ENCODE peak calls at places on chromosomes 13 and 19, in eight cellular contexts. V is uterus, P is testis, T is stomach, K is body of pancreas, O is adrenal gland, E is thyroid gland, A is endothelial cell of umbilical vein. Z is an unnamed sample.

GRCh38 chr19:23440791-23441190 is 45.5 kb upstream of the ZNF91 start:
- DNase-seq in V (no peak), P (peak; percentile 29), T (no peak), K (no peak), O (no peak), E (no peak), A (no peak), Z (no peak)

GRCh38 chr13:75372517-75372916 is 109.5 kb downstream of the TBC1D4 start:
- DNase-seq in V (no peak), P (no peak), T (no peak), K (peak; percentile 43), O (no peak), E (no peak), A (peak; percentile 55), Z (no peak)

GRCh38 chr19:49809155-49809986 is 3.7 kb downstream of the FUZ start:
- DNase-seq in V (peak; percentile 39), P (peak; percentile 72), T (peak; percentile 66), K (peak; percentile 75), O (peak; percentile 82), E (peak; percentile 56), A (peak; percentile 18), Z (peak; percentile 64)

GRCh38 chr13:98026457-98026857 is 73.0 kb downstream of the IPO5 start:
- DNase-seq in V (no peak), P (no peak), T (no peak), K (no peak), O (no peak), E (no peak), A (peak; percentile 20), Z (no peak)

GRCh38 chr13:103557878-103558277 is 491.7 kb upstream of the SLC10A2 start:
- DNase-seq in V (no peak), P (no peak), T (no peak), K (no peak), O (no peak), E (no peak), A (no peak), Z (no peak)

GRCh38 chr19:55681131-55682087 is 6.4 kb downstream of the EPN1 start:
- DNase-seq in V (no peak), P (peak; percentile 63), T (no peak), K (no peak), O (peak; percentile 83), E (peak; percentile 69), A (no peak), Z (peak; percentile 76)

GRCh38 chr13:33639158-33639557 is 178.8 kb upstream of the RFC3 start:
- DNase-seq in V (peak; percentile 73), P (no peak), T (no peak), K (peak; percentile 42), O (peak; percentile 87), E (no peak), A (no peak), Z (peak; percentile 42)

GRCh38 chr19:52398091-52398461 is 427 bp downstream of the ZNF528 start:
- DNase-seq in V (no peak), P (no peak), T (no peak), K (peak; percentile 2), O (peak; percentile 17), E (peak; percentile 5), A (no peak), Z (peak; percentile 16)

GRCh38 chr13:99228737-99229691 is 28.4 kb downstream of the UBAC2 start:
- DNase-seq in V (no peak), P (no peak), T (no peak), K (no peak), O (no peak), E (no peak), A (no peak), Z (no peak)

GRCh38 chr19:12975221-12975756 is 5.9 kb downstream of the DAND5 start:
- DNase-seq in V (no peak), P (no peak), T (no peak), K (no peak), O (no peak), E (no peak), A (no peak), Z (no peak)

GRCh38 chr19:38375098-38375493 is 725 bp downstream of the PSMD8 start:
- DNase-seq in V (no peak), P (no peak), T (no peak), K (no peak), O (no peak), E (no peak), A (no peak), Z (no peak)

GRCh38 chr13:19665427-19665859 is 32.0 kb downstream of the MPHOSPH8 start:
- DNase-seq in V (no peak), P (no peak), T (no peak), K (no peak), O (no peak), E (peak; percentile 20), A (no peak), Z (no peak)

GRCh38 chr13:97528518-97528917 is 94.5 kb downstream of the RAP2A start:
- DNase-seq in V (no peak), P (no peak), T (no peak), K (no peak), O (no peak), E (no peak), A (no peak), Z (no peak)

GRCh38 chr13:100409132-100409531 is 179.5 kb downstream of the GGACT start:
- DNase-seq in V (no peak), P (no peak), T (no peak), K (no peak), O (no peak), E (no peak), A (no peak), Z (no peak)
- H3K4me3 ChIP-seq in V (no peak overlapping the region), P (no peak overlapping the region), T (no peak overlapping the region), K (no peak overlapping the region), O (no peak overlapping the region), E (no peak overlapping the region), A (no peak overlapping the region), Z (no peak overlapping the region)

GRCh38 chr19:2438178-2438577 is 10.8 kb upstream of the TIMM13 start:
- DNase-seq in V (no peak), P (no peak), T (no peak), K (no peak), O (no peak), E (no peak), A (no peak), Z (no peak)

GRCh38 chr19:2441096-2441752 is 13.8 kb upstream of the TIMM13 start:
- DNase-seq in V (no peak), P (no peak), T (no peak), K (no peak), O (no peak), E (no peak), A (no peak), Z (no peak)

GRCh38 chr19:2443116-2443784 is 13.5 kb downstream of the LMNB2 start:
- DNase-seq in V (no peak), P (no peak), T (no peak), K (no peak), O (no peak), E (no peak), A (no peak), Z (no peak)

GRCh38 chr19:2443785-2444182 is 13.0 kb downstream of the LMNB2 start:
- DNase-seq in V (no peak), P (no peak), T (no peak), K (no peak), O (no peak), E (no peak), A (no peak), Z (no peak)

GRCh38 chr19:2440515-2440914 is 13.1 kb upstream of the TIMM13 start:
- DNase-seq in V (no peak), P (no peak), T (no peak), K (no peak), O (no peak), E (no peak), A (no peak), Z (no peak)
- H3K36me3 ChIP-seq in V (no peaks in the 10 kb centered on the region), P (no peaks in the 10 kb centered on the region), T (peaks cover 66% of the 10 kb centered on the region), K (peaks cover 2% of the 10 kb centered on the region), O (no peaks in the 10 kb centered on the region), E (peaks cover 8% of the 10 kb centered on the region), A (peaks cover 26% of the 10 kb centered on the region), Z (no peaks in the 10 kb centered on the region)

GRCh38 chr13:36346222-36347083 is at the start of gene SPART:
- DNase-seq in V (peak; percentile 96), P (peak; percentile 97), T (peak; percentile 93), K (peak; percentile 93), O (peak; percentile 94), E (peak; percentile 92), A (peak; percentile 93), Z (peak; percentile 95)
- TF ChIP-seq POLR2A in V (peak; percentile 40), P (peak; percentile 73), T (peak; percentile 6), K (peak; percentile 65), O (peak; percentile 87), E (peak; percentile 78), A (no peak), Z (peak; percentile 85)

DNA sequence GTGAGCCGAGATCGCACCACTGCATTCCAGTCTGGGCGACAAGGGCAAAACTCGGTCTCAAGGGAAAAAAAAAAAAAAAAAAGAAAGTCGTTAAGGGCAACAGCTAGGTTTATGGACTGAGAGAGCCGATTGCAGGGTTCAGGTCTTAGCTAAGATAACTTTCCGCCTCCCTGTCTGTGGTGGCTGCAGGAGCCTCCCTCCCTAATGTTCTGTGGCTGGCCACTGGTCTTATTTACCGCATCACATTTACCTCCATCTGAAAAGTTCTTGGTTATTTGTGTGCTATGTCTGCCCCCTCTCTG is 722 bp upstream of the CRTC1 start:
- DNase-seq in V (no peak), P (no peak), T (no peak), K (no peak), O (no peak), E (no peak), A (no peak), Z (no peak)
- H3K4me3 ChIP-seq in V (no peak overlapping the region), P (peak overlapping the region; percentile 61), T (peak overlapping the region; percentile 61), K (no peak overlapping the region), O (no peak overlapping the region), E (no peak overlapping the region), A (no peak overlapping the region), Z (peak overlapping the region; percentile 52)

DNA sequence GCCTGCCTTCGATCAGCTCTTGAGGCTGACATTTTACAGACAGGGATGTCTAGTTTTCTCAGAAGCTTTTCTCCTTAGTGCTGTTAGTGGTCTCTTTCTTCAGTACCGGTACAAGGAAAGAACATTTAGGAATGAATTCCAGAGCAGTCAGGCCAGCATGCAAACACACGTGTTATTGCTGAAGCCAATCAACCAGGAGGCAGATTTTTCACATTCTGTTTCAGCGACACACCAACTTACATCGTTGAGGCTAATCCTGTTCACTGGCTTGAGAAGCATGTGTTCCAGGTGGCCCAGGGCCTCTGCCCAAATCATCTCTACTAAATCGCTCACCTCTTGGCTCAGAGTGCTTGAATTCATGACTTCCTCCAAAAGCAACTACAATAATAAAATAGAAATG is 19.2 kb downstream of the PARP4 start:
- DNase-seq in V (no peak), P (no peak), T (no peak), K (no peak), O (no peak), E (no peak), A (no peak), Z (no peak)
- H3K36me3 ChIP-seq in V (no peaks in the 10 kb centered on the region), P (no peaks in the 10 kb centered on the region), T (peaks cover 97% of the 10 kb centered on the region), K (peaks cover 48% of the 10 kb centered on the region), O (no peaks in the 10 kb centered on the region), E (peaks cover 63% of the 10 kb centered on the region), A (peaks cover 28% of the 10 kb centered on the region), Z (no peaks in the 10 kb centered on the region)

DNA sequence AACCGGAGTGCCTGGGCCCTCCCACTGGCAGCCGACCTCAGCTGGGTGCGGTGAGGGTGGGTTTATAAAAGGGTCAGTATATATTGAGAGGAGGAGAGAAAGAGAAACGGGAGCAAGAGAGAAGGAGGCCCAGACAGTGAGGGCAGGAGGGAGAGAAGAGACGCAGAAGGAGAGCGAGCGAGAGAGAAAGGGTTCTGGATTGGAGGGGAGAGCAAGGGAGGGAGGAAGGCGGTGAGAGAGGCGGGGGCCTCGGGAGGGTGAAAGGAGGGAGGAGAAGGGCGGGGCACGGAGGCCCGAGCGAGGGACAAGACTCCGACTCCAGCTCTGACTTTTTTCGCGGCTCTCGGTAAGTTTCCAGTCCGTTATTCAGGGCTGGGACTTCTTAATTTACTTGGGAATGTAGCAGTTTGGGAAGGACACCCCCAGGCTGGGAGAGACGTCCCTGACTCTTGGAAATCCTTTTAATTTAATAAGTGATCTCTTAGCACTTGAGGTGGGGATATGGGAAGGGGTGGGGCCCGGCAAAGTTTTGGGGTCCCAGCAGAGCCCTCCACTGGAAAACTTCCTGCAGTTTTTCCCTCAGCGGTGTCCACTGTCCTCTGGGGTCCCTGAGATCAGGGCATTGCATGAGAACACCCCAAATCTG is at the start of gene EMP3:
- DNase-seq in V (peak; percentile 91), P (peak; percentile 90), T (peak; percentile 69), K (peak; percentile 58), O (peak; percentile 88), E (peak; percentile 77), A (peak; percentile 80), Z (peak; percentile 88)
- TF ChIP-seq POLR2A in V (peak; percentile 54), P (no peak), T (no peak), K (peak; percentile 77), O (peak; percentile 75), E (peak; percentile 51), A (peak; percentile 94), Z (peak; percentile 73)

Z was measured in ovary.